ENCODE peak calls at places on chromosomes 12 and 14, in four cellular contexts. Z, W, B and T are unnamed samples. For H3K9me3 and H3K4me1, the result is how much of the 10 kb centered on the place peaks cover.

GRCh38 chr12:56636118-56636674 is 6.1 kb upstream of the BAZ2A start:
- DNase-seq in Z (peak), W (peak), B (peak), T (peak)

GRCh38 chr12:32501835-32502333 is 102.5 kb downstream of the FGD4 start:
- DNase-seq in Z (peak), W (peak), B (peak), T (no peak)

GRCh38 chr12:108312885-108313203 is 26.3 kb downstream of the CMKLR1 start:
- DNase-seq in Z (no peak), W (peak), B (peak), T (no peak)

GRCh38 chr12:52633383-52633782 is 15.0 kb upstream of the KRT73 start:
- DNase-seq in Z (no peak), W (no peak), B (no peak), T (no peak)

GRCh38 chr12:1877169-1877878 is 41.1 kb downstream of the CACNA2D4 start:
- DNase-seq in Z (no peak), W (peak), B (no peak), T (no peak)

GRCh38 chr12:110677206-110677911 is 11.6 kb downstream of the HVCN1 start:
- DNase-seq in Z (no peak), W (no peak), B (peak), T (no peak)

GRCh38 chr12:52582971-52583456 is 9.4 kb upstream of the KRT74 start:
- DNase-seq in Z (peak), W (peak), B (peak), T (peak)

GRCh38 chr12:2940564-2940963 is 18.6 kb upstream of the TEAD4 start:
- DNase-seq in Z (no peak), W (no peak), B (no peak), T (no peak)

GRCh38 chr12:113960030-113960429 is 6.1 kb downstream of the RBM19 start:
- DNase-seq in Z (no peak), W (no peak), B (peak), T (no peak)

GRCh38 chr14:63918411-63918810 is 65.6 kb downstream of the SYNE2 start:
- DNase-seq in Z (no peak), W (no peak), B (no peak), T (no peak)

GRCh38 chr12:25866586-25867378 is 91.7 kb upstream of the RASSF8 start:
- DNase-seq in Z (no peak), W (no peak), B (no peak), T (no peak)

GRCh38 chr12:47938093-47938492 is 25.3 kb upstream of the TMEM106C start:
- DNase-seq in Z (no peak), W (no peak), B (no peak), T (no peak)

GRCh38 chr14:105485720-105486332 is 860 bp upstream of the CRIP1 start:
- DNase-seq in Z (no peak), W (peak), B (peak), T (no peak)

GRCh38 chr12:5442251-5443006 is 10.5 kb downstream of the NTF3 start:
- DNase-seq in Z (no peak), W (peak), B (peak), T (no peak)

GRCh38 chr14:56046546-56046945 is 71.7 kb upstream of the PELI2 start:
- DNase-seq in Z (no peak), W (no peak), B (no peak), T (no peak)

GRCh38 chr14:89399594-89400068 is 17.4 kb downstream of the FOXN3 start:
- DNase-seq in Z (no peak), W (peak), B (peak), T (no peak)

GRCh38 chr14:106586098-106586704 is 1059.8 kb downstream of the TMEM121 start:
- DNase-seq in Z (peak), W (peak), B (peak), T (no peak)

DNA sequence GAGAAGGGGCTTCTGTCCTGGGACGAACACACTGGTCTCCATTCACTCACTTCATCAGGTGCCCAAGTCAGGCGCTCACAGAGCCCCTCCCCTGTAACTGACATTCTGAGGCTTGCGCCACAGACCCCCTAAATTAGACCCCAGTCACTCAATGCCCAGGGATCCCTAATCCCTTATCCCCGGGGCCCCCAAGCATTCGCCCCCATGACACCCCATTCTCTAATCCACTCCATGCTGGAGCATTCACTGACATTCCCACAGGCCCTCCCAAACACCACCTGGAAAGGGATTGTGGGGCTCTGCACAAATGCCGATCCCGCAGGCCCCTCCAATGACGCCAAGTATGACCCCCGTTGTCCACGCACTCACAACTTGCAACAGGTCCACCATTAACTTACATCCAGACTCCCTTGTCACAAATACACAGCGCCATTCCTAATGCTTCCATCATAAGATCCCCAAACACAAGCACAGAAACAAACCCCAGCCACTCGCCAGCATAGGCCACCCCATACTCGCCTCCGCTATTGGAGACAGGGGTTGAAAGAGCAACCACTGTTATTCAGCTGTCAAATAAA is 1.5 kb downstream of the ZNF605 start:
- DNase-seq in Z (no peak), W (no peak), B (no peak), T (no peak)
- H3K9me3 ChIP-seq in Z (under half), W (half or more), B (under half), T (under half)

DNA sequence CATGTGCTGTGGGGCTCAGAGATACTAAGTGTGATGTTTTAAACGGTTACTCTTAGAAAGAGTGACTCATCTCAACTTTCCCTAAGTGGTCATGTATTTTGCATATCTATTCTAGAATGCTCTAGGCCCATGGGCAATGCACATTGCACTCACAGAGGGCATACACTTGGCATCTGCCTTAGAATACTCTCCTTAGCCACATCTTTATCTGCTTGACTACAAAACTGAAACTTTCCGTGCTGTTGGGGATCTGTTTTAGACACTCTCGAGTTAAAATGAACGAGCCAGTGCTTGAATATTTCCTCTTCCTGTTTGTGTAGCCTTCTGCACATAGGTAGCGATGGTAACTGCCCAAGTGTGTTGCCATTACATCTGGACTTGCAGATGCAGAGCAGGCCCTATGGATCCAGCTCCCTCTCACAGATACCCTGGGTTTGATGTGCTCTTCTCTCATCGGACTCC is 180.5 kb downstream of the CAND1 start:
- DNase-seq in Z (no peak), W (no peak), B (no peak), T (no peak)
- TF ChIP-seq POLR2A in Z (no peak), W (no peak), B (no peak), T (no peak)

GRCh38 chr12:57707250-57707649 is 13.3 kb downstream of the OS9 start:
- DNase-seq in Z (no peak), W (no peak), B (no peak), T (no peak)
- H3K4me1 ChIP-seq in Z (under half), W (under half), B (under half), T (under half)

DNA sequence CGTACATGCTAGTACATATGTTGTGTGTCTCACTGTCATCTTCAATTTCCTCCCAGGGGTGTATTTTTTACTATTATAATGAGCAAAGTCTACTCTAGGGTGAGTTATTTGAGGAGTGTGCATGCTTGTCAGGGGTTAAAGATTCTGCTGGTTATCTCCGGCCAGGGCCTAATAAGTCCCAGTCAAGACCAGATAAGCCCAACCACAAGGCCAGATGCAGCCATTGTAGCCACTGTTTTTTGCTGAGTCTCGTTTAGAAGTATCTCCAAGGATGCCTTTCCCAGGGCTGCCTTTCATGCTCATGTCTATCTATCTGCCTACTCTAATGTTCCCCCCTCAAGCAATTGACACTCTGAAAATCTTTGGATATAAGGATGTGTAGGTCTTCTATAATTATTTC is 300.5 kb downstream of the IPO8 start:
- DNase-seq in Z (no peak), W (no peak), B (no peak), T (no peak)
- H3K9me3 ChIP-seq in Z (under half), W (half or more), B (under half), T (under half)

GRCh38 chr12:112574896-112575558 is 156.3 kb downstream of the PTPN11 start:
- DNase-seq in Z (no peak), W (no peak), B (no peak), T (no peak)

GRCh38 chr12:112570096-112570495 is 151.3 kb downstream of the PTPN11 start:
- DNase-seq in Z (no peak), W (no peak), B (no peak), T (no peak)

GRCh38 chr12:112577473-112578334 is 159.0 kb downstream of the PTPN11 start:
- DNase-seq in Z (no peak), W (no peak), B (no peak), T (no peak)

GRCh38 chr12:112573151-112573550 is 154.4 kb downstream of the PTPN11 start:
- DNase-seq in Z (no peak), W (no peak), B (no peak), T (no peak)

DNA sequence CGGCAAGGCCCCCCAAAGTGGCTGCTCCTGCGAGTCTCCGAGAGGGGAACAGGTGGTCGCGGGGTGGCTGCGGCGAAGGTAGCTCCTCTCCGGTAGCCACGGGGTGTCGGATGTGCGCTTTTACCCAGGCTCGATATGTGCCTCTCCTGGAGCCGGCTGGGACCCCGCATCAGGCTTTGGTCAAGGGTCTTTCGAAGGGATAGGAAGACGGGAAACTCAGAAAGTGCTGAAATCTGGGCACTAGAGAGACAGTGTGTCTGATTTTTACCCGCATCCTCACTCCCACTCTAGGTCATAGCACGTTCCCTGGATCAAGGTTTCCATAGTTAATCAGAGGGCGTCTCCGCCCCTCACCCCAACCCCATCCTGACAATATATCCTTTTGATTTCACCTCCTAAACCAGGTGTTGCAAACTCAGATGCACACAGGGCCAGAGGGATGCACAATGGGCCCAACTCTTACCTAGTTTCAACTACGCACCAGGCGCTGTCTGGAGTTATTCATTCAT is 156.9 kb downstream of the PTPN11 start:
- DNase-seq in Z (no peak), W (no peak), B (no peak), T (no peak)
- TF ChIP-seq POLR2A in Z (no peak), W (no peak), B (no peak), T (no peak)

GRCh38 chr12:29744365-29744764 is 39.4 kb downstream of the TMTC1 start:
- DNase-seq in Z (no peak), W (no peak), B (no peak), T (no peak)

GRCh38 chr12:29741342-29742241 is 42.1 kb downstream of the TMTC1 start:
- DNase-seq in Z (no peak), W (no peak), B (no peak), T (no peak)

GRCh38 chr12:29743801-29744200 is 39.9 kb downstream of the TMTC1 start:
- DNase-seq in Z (no peak), W (no peak), B (no peak), T (no peak)

GRCh38 chr12:29742646-29743045 is 41.1 kb downstream of the TMTC1 start:
- DNase-seq in Z (no peak), W (no peak), B (no peak), T (no peak)

GRCh38 chr12:29743072-29743471 is 40.7 kb downstream of the TMTC1 start:
- DNase-seq in Z (no peak), W (no peak), B (no peak), T (no peak)
- H3K4me1 ChIP-seq in Z (under half), W (under half), B (under half), T (under half)

DNA sequence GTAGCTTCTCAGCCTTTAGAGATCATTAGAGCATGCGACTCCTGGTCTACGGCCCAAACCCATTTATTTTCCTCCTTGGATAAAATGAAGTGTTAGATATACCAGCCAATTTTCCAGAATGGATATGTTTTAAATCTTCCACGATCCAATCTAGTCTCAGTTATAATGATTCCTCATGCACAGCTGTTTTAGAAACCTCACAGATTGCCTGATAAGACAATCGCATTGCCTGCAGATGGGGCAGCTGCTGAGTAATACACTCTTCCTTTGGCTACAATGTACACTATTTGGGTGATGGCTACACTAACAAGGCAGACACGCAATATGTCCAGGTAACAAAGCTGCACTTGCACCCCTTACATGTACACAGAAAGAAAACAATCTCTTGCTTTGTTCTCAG is 227.1 kb downstream of the GLT1D1 start:
- DNase-seq in Z (no peak), W (no peak), B (no peak), T (no peak)
- H3K9me3 ChIP-seq in Z (under half), W (under half), B (under half), T (under half)

DNA sequence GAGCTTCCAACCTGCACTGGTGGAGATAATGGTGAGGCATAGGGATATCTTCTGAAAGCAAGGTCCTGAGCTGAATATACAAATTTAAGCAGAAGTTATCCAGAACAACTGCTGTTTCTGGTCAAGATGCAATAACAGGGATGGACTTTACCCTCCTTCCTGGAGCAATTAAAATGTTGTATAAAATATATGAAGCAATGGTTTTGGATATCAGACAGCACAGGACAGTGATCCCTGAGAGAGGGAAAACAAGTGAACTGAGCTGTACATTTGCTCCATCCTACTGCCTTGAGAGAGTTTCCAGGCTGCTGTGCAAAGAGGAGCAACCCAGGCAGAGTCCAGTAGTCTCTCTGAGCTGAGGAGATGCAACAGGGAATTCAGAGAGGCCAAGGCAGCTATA is 36.0 kb upstream of the CTDSP2 start:
- DNase-seq in Z (no peak), W (no peak), B (no peak), T (no peak)
- TF ChIP-seq POLR2A in Z (no peak), W (no peak), B (no peak), T (no peak)